ENCODE peak calls at places on chromosome 17, in nine cellular contexts. L is stimulated activated CD4-positive, alpha-beta T cell treated with anti-CD3 and anti-CD28 coated beads, Interleukin-12 subunit alpha, Interleukin-12 subunit beta, amount 100 ng/mL, for 4 hours; M is NCI-H2227 treated with DMSO at 0.1 percent for 48 hours; I is SW480; E is fibroblast of the aortic adventitia; W is astrocyte of the spinal cord; A is neuronal stem cell; F is naive thymus-derived CD8-positive, alpha-beta T cell; U is NCI-H1105. B is an unnamed sample.

GRCh38 chr17:15444805-15445204 is 22.6 kb downstream of the CDRT4 start:
- DNase-seq in L (no peak), M (no peak), I (peak), E (no peak), W (no peak), A (no peak), F (no peak), U (no peak), B (peak)

GRCh38 chr17:51496378-51496777 is 236.0 kb downstream of the UTP18 start:
- DNase-seq in L (no peak), M (no peak), I (no peak), E (no peak), W (no peak), A (no peak), F (no peak), U (no peak), B (no peak)

GRCh38 chr17:17874478-17874877 is 37.7 kb upstream of the SREBF1 start:
- DNase-seq in L (no peak), M (no peak), I (no peak), E (peak), W (peak), A (no peak), F (no peak), U (no peak), B (no peak)

GRCh38 chr17:12386240-12386639 is 279.4 kb upstream of the MYOCD start:
- DNase-seq in L (no peak), M (no peak), I (no peak), E (no peak), W (peak), A (no peak), F (no peak), U (no peak), B (no peak)

GRCh38 chr17:64190468-64190867 is 60.5 kb upstream of the ERN1 start:
- DNase-seq in L (no peak), M (no peak), I (no peak), E (no peak), W (no peak), A (no peak), F (no peak), U (no peak), B (no peak)

GRCh38 chr17:30278032-30278431 is 13.7 kb downstream of the BLMH start:
- DNase-seq in L (no peak), M (peak), I (peak), E (peak), W (peak), A (peak), F (no peak), U (no peak), B (no peak)

GRCh38 chr17:61338000-61338864 is 61.4 kb upstream of the TBX2 start:
- DNase-seq in L (no peak), M (no peak), I (peak), E (peak), W (peak), A (no peak), F (no peak), U (no peak), B (no peak)

GRCh38 chr17:48374650-48375230 is 55.3 kb downstream of the SKAP1 start:
- DNase-seq in L (no peak), M (peak), I (peak), E (no peak), W (no peak), A (no peak), F (peak), U (no peak), B (peak)

GRCh38 chr17:30550512-30551273 is 73.5 kb downstream of the GOSR1 start:
- DNase-seq in L (no peak), M (no peak), I (peak), E (peak), W (peak), A (no peak), F (no peak), U (no peak), B (no peak)

GRCh38 chr17:17347234-17347955 is 44.2 kb downstream of the NT5M start:
- DNase-seq in L (no peak), M (no peak), I (no peak), E (no peak), W (no peak), A (no peak), F (no peak), U (no peak), B (no peak)

GRCh38 chr17:17496189-17497064 is at the start of gene RASD1:
- DNase-seq in L (peak), M (peak), I (peak), E (peak), W (peak), A (peak), F (peak), U (peak), B (peak)

B was measured in CD4-positive, CD25-positive, alpha-beta regulatory T cell.